ENCODE peak calls at places on chromosomes 7 and 10, in nine cellular contexts. Y, O, M, H, L, G, T, S and Z are unnamed samples.

GRCh38 chr7:15937571-15937970 is 251.1 kb upstream of the MEOX2 start:
- DNase-seq in H (no peak), M (peak), O (no peak), S (no peak), Y (peak), L (no peak), T (no peak), G (no peak), Z (no peak)

GRCh38 chr10:5876181-5876768 is 13.4 kb downstream of the ANKRD16 start:
- DNase-seq in S (no peak), H (no peak), G (no peak), M (no peak), T (no peak), Y (peak), L (no peak), O (no peak), Z (no peak)

GRCh38 chr7:114921636-114922150 is at the start of gene MDFIC:
- DNase-seq in M (no peak), S (peak), Y (peak), L (no peak), H (no peak), O (peak), G (no peak), T (no peak), Z (peak)

GRCh38 chr10:25907247-25907646 is 26.8 kb upstream of the MYO3A start:
- DNase-seq in Y (no peak), O (no peak), L (no peak), T (no peak), M (no peak), S (no peak), H (no peak), G (no peak), Z (no peak)

GRCh38 chr7:137932881-137933269 is 69.0 kb downstream of the CREB3L2 start:
- DNase-seq in G (no peak), T (no peak), L (peak), S (no peak), H (peak), M (no peak), O (no peak), Y (peak), Z (no peak)

GRCh38 chr7:155584261-155584660 is 37.9 kb upstream of the CNPY1 start:
- DNase-seq in S (no peak), H (no peak), T (no peak), G (no peak), O (no peak), Y (no peak), M (no peak), L (no peak), Z (no peak)

GRCh38 chr7:21526007-21526406 is 16.8 kb upstream of the DNAH11 start:
- DNase-seq in G (no peak), L (peak), M (no peak), H (peak), S (no peak), O (no peak), T (no peak), Y (peak), Z (no peak)

GRCh38 chr7:20310963-20311742 is 19.5 kb upstream of the ITGB8 start:
- DNase-seq in H (peak), L (peak), S (no peak), Y (peak), O (no peak), G (no peak), M (peak), T (no peak), Z (no peak)

GRCh38 chr10:1572519-1573333 is 164.6 kb downstream of the ADARB2 start:
- DNase-seq in S (no peak), M (no peak), T (no peak), L (no peak), O (no peak), Y (no peak), G (no peak), H (no peak), Z (no peak)

GRCh38 chr10:90319188-90319914 is 538.5 kb downstream of the HTR7 start:
- DNase-seq in Y (peak), G (no peak), M (peak), L (peak), T (no peak), S (no peak), O (no peak), H (peak), Z (no peak)

DNA sequence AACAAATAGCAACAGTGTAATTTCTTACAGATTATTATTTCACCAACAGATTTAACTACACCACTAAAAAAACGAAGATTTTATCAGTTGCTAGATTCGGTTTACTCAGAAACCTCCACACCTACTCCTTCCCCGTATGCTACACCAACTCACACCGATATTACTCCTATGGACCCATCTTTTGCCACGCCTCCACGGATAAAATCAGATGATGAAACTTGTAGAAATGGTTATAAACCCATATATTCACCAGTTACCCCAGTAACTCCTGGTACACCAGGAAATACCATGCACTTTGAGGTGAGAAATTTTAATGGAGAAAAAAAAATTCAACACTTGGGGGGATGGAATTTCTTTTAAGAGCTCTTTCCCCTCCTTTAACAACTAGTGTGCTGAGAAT is 92.5 kb downstream of the KMT2E start:
- DNase-seq in H (no peak), L (peak), G (no peak), T (no peak), Y (no peak), S (no peak), M (no peak), O (no peak), Z (no peak)
- H3K27ac ChIP-seq in H (no peak), L (no peak), G (no peak), T (no peak), Y (peak), S (no peak), M (no peak), O (no peak), Z (no peak)

DNA sequence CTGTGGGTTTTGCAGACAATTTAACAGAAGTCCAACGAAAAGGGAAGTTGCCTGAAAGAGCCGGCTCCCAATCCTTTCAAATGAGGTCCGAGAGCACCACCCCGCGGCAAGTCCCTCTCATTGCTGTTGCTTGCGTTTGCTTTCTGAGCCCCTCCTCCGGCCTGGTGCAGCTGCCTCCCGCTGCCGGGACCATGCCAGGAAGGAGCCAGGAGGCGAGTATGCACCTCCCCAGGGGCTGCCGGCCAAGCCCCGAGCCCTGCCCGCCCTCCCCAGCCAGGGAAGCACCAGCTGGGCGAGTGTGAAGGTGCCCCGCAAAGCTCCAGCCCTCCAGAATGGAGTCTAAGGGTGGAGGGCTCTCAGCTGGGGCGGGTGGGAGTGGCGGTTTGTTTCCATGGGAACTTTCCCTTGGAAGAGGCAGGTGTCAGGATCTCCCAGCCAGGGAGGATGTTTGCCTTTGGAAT is 25.8 kb upstream of the PPP2R2D start:
- DNase-seq in Y (peak), L (peak), S (no peak), T (peak), M (peak), O (peak), H (peak), G (peak), Z (no peak)
- H3K4me3 ChIP-seq in Y (no peak), L (no peak), S (peak), T (no peak), M (no peak), O (no peak), H (no peak), G (no peak), Z (no peak)

DNA sequence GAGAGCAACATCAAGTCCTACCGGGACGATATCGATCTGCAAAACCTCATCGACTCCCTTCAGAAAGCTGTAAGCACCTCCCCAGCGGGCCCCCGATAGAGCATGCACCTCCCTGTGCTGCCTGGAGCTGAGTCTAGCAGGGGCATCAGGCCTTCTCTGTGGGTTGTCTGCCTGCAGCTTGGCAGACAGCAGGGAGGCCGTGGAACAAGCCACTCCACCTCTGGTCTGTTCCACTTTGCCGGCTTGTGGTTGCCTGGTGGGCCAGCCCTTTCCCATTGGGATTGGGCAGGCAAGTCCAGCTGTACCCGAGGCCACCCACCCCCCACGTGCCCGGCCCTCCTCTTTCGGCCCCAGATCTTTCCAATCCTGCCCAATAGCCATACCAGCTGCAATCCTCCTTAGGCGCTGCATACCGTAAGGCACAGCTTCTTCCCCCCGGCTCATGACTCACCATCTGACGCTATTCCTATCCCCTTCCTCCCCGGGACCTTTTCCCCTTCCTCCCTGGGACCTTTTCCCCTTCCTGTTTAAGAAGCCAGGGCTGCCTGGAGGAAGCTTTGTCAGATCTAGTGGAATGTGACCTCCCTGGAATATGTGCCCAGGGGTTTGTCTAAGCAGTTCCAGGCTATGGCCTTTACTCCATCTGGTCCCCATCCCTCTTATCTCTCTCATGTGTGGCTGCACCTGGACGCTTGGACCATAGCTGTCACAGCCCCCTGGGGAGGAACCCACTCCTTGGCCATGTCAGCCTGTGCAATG is 28.1 kb upstream of the SH2D4B start:
- DNase-seq in O (no peak), H (no peak), S (peak), G (no peak), M (peak), Y (peak), L (peak), T (no peak), Z (no peak)
- H3K27ac ChIP-seq in O (peak), H (no peak), S (no peak), G (peak), M (peak), Y (no peak), L (peak), T (peak), Z (no peak)

GRCh38 chr7:53383131-53383530 is 347.7 kb downstream of the POM121L12 start:
- DNase-seq in S (no peak), G (no peak), T (no peak), L (no peak), O (no peak), M (no peak), H (peak), Y (no peak), Z (no peak)

DNA sequence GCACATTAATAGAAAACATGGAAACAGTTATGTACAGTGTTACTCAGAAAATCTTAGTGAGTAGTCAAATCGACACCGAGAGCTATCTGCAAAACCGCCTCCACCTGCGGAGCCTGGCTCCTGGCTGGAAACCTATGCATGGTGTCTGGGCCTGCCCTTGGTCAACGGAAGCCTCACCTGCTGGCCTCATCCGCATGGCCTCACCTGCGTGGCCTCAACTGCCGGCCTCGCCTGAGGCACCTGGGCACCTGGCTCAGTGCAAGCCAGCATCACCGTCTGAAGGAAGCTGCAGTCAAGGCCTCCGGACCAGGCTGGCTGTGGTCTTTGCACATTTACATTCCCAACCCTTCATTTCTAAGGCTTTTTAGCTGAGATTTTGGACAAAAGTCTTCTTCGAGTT is 352.1 kb downstream of the POM121L12 start:
- DNase-seq in S (no peak), H (no peak), L (no peak), G (no peak), T (no peak), O (no peak), Y (no peak), M (no peak), Z (no peak)
- H3K4me3 ChIP-seq in S (no peak), H (no peak), L (no peak), G (no peak), T (no peak), O (no peak), Y (no peak), M (no peak), Z (no peak)

DNA sequence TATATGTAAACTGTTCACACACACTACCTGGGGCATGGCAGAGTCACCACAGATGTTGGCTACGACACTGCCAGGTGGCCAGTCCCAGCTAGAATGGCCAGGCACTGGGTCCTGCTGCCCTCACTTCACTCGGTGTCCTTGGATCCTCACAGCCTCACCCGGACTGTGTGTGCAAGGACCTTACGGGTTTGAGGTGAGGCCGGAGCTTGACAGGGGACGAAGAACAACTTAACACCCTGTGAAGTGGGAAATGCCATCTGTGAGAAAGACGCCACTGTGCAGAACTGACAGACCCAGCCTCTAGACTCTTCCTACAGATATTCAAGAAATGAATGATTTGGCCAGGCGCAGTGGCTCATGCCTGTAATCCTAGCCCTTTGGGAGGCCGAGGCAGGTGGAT is 46.7 kb downstream of the KLRG2 start:
- DNase-seq in Y (no peak), L (no peak), S (no peak), O (no peak), H (no peak), G (no peak), M (no peak), T (no peak), Z (no peak)
- H3K27ac ChIP-seq in Y (no peak), L (no peak), S (no peak), O (no peak), H (no peak), G (no peak), M (no peak), T (no peak), Z (no peak)

GRCh38 chr7:30681262-30682130 is 760 bp downstream of the CRHR2 start:
- DNase-seq in T (no peak), L (no peak), M (no peak), G (no peak), S (no peak), H (no peak), Y (no peak), O (no peak), Z (no peak)
- H3K4me3 ChIP-seq in T (peak), L (no peak), M (no peak), G (peak), S (peak), H (no peak), Y (peak), O (peak), Z (peak)

GRCh38 chr7:54542920-54543539 is 855 bp downstream of the VSTM2A start:
- DNase-seq in G (no peak), L (peak), Y (peak), T (no peak), M (peak), S (no peak), O (no peak), H (peak), Z (no peak)

GRCh38 chr7:54545241-54545563 is 3.0 kb downstream of the VSTM2A start:
- DNase-seq in T (no peak), H (no peak), O (no peak), G (no peak), S (no peak), L (no peak), M (no peak), Y (no peak), Z (no peak)

GRCh38 chr7:54546081-54546985 is 4.2 kb downstream of the VSTM2A start:
- DNase-seq in L (no peak), Y (no peak), T (no peak), M (no peak), H (peak), S (no peak), O (no peak), G (no peak), Z (no peak)

GRCh38 chr7:54544356-54545240 is 2.4 kb downstream of the VSTM2A start:
- DNase-seq in G (no peak), M (no peak), S (no peak), T (no peak), H (no peak), O (no peak), Y (no peak), L (no peak), Z (no peak)

GRCh38 chr7:54546986-54547314 is 4.8 kb downstream of the VSTM2A start:
- DNase-seq in Y (no peak), M (no peak), L (no peak), S (no peak), H (no peak), O (no peak), T (no peak), G (no peak), Z (no peak)
- H3K27ac ChIP-seq in Y (no peak), M (no peak), L (no peak), S (no peak), H (no peak), O (no peak), T (no peak), G (no peak), Z (no peak)

GRCh38 chr10:35640474-35640873 is 1.6 kb downstream of the FZD8 start:
- DNase-seq in M (peak), Y (peak), L (peak), H (peak), O (peak), G (peak), T (no peak), S (no peak), Z (no peak)
- H3K4me3 ChIP-seq in M (peak), Y (peak), L (peak), H (peak), O (peak), G (peak), T (no peak), S (peak), Z (no peak)